ENCODE peak calls at places on chromosomes 4 and X, in four cellular contexts. X is aorta, I is fibroblast of pulmonary artery, D is ELR. T is an unnamed sample.

GRCh38 chr4:150849016-150849415 is 166.1 kb downstream of the LRBA start:
- DNase-seq in X (no peak), I (no peak), D (peak), T (peak)

GRCh38 chr4:103375278-103375677 is 177.1 kb upstream of the CENPE start:
- DNase-seq in X (no peak), I (peak), D (peak), T (peak)

GRCh38 chr4:103947617-103948016 is 227.8 kb upstream of the TACR3 start:
- DNase-seq in X (no peak), I (no peak), D (no peak), T (no peak)

GRCh38 chr4:101345596-101346311 is 1.6 kb downstream of the PPP3CA start:
- DNase-seq in X (peak), I (peak), D (peak), T (peak)

GRCh38 chr4:105780176-105780575 is 71.6 kb downstream of the GSTCD start:
- DNase-seq in X (no peak), I (peak), D (no peak), T (no peak)

GRCh38 chrX:13876652-13877051 is 59.8 kb upstream of the GPM6B start:
- DNase-seq in X (no peak), I (peak), D (peak), T (peak)

GRCh38 chrX:110327336-110327735 is 9.5 kb upstream of the AMMECR1 start:
- DNase-seq in X (no peak), I (no peak), D (no peak), T (no peak)

GRCh38 chr4:154569028-154569427 is 6.2 kb downstream of the FGB start:
- DNase-seq in X (no peak), I (no peak), D (no peak), T (peak)

GRCh38 chrX:37468111-37468739 is 103.2 kb upstream of the LANCL3 start:
- DNase-seq in X (no peak), I (no peak), D (no peak), T (no peak)

GRCh38 chr4:18536420-18536819 is 514.9 kb upstream of the LCORL start:
- DNase-seq in X (no peak), I (no peak), D (no peak), T (peak)

GRCh38 chr4:117623321-117623720 is 411.0 kb upstream of the NDST3 start:
- DNase-seq in X (no peak), I (no peak), D (peak), T (no peak)

GRCh38 chr4:8836664-8837171 is 34.9 kb downstream of the HMX1 start:
- DNase-seq in X (no peak), I (no peak), D (no peak), T (no peak)

GRCh38 chr4:106494066-106494465 is 125.5 kb upstream of the GIMD1 start:
- DNase-seq in X (no peak), I (no peak), D (peak), T (no peak)

GRCh38 chr4:152807294-152807829 is 27.6 kb downstream of the ARFIP1 start:
- DNase-seq in X (no peak), I (peak), D (peak), T (peak)

GRCh38 chr4:5460106-5460801 is 248.1 kb downstream of the EVC2 start:
- DNase-seq in X (no peak), I (peak), D (peak), T (peak)